ENCODE peak calls at places on chromosome 2, in six cellular contexts. B is tibial nerve; E is astrocyte; D is lung; Z is right lobe of liver; I is CD4-positive, alpha-beta T cell. T is an unnamed sample.

GRCh38 chr2:61770746-61771145 is 83.1 kb downstream of the FAM161A start:
- DNase-seq in Z (no peak), B (no peak), E (peak; percentile 34), I (no peak), D (no peak), T (no peak)

GRCh38 chr2:207694811-207695281 is 16.6 kb upstream of the CCNYL1 start:
- DNase-seq in Z (no peak), B (no peak), D (no peak), I (no peak), E (peak; percentile 32), T (no peak)

GRCh38 chr2:168652997-168653906 is 149.2 kb upstream of the NOSTRIN start:
- DNase-seq in E (no peak), B (no peak), I (no peak), Z (no peak), D (no peak), T (no peak)

GRCh38 chr2:204860249-204860648 is 315.0 kb downstream of the PARD3B start:
- DNase-seq in B (no peak), E (no peak), Z (peak; percentile 55), I (no peak), D (no peak), T (no peak)

GRCh38 chr2:229202646-229203045 is 68.4 kb downstream of the PID1 start:
- DNase-seq in B (no peak), E (no peak), Z (no peak), D (no peak), I (no peak), T (no peak)

GRCh38 chr2:96143848-96144480 is 1.3 kb downstream of the DUSP2 start:
- DNase-seq in I (peak; percentile 48), E (no peak), D (no peak), Z (peak; percentile 51), B (no peak), T (no peak)

GRCh38 chr2:174337337-174338154 is 2.8 kb downstream of the SP9 start:
- DNase-seq in E (peak; percentile 52), D (no peak), B (no peak), Z (no peak), I (peak; percentile 29), T (no peak)

GRCh38 chr2:207224814-207225482 is 59.2 kb upstream of the KLF7 start:
- DNase-seq in Z (no peak), E (no peak), D (no peak), I (no peak), B (no peak), T (no peak)

GRCh38 chr2:232481322-232482140 is 6.1 kb downstream of the ECEL1 start:
- DNase-seq in I (no peak), Z (no peak), B (no peak), D (no peak), E (no peak), T (no peak)

GRCh38 chr2:207223051-207223450 is 57.3 kb upstream of the KLF7 start:
- DNase-seq in D (no peak), B (no peak), I (no peak), Z (no peak), E (peak; percentile 79), T (peak; percentile 60)

GRCh38 chr2:146989726-146990125 is 855.1 kb upstream of the ACVR2A start:
- DNase-seq in E (no peak), I (no peak), Z (no peak), D (no peak), B (no peak), T (no peak)

GRCh38 chr2:146602383-146602782 is 1242.4 kb upstream of the ACVR2A start:
- DNase-seq in D (no peak), E (peak; percentile 44), B (no peak), Z (no peak), I (no peak), T (no peak)

GRCh38 chr2:150476213-150476740 is 11.2 kb downstream of the RND3 start:
- DNase-seq in Z (no peak), B (no peak), D (no peak), I (no peak), E (no peak), T (no peak)

GRCh38 chr2:127606594-127607398 is 39.2 kb upstream of the GPR17 start:
- DNase-seq in E (no peak), B (no peak), D (no peak), I (no peak), Z (no peak), T (no peak)

GRCh38 chr2:30266051-30266621 is 34.8 kb downstream of the LBH start:
- DNase-seq in Z (no peak), D (peak; percentile 45), I (peak; percentile 53), B (no peak), E (no peak), T (no peak)

GRCh38 chr2:104853926-104854506 is at the start of gene POU3F3:
- DNase-seq in I (no peak), Z (peak; percentile 57), D (peak; percentile 66), B (no peak), E (peak; percentile 94), T (peak; percentile 87)

GRCh38 chr2:231379266-231380215 is 16.0 kb upstream of the B3GNT7 start:
- DNase-seq in E (no peak), I (no peak), D (no peak), Z (no peak), B (no peak), T (no peak)

GRCh38 chr2:155418753-155419152 is 720.3 kb downstream of the KCNJ3 start:
- DNase-seq in D (no peak), I (no peak), E (no peak), B (no peak), Z (no peak), T (no peak)
- H3K27me3 ChIP-seq in D (no peaks in the 10 kb centered on the region), I (no peaks in the 10 kb centered on the region), E (no peaks in the 10 kb centered on the region), B (no peaks in the 10 kb centered on the region), Z (no peaks in the 10 kb centered on the region), T (no peaks in the 10 kb centered on the region)

GRCh38 chr2:19648583-19648982 is 253.2 kb downstream of the TTC32 start:
- DNase-seq in B (peak; percentile 70), I (no peak), Z (no peak), E (peak; percentile 76), D (no peak), T (no peak)

GRCh38 chr2:19642501-19642900 is 259.3 kb downstream of the TTC32 start:
- DNase-seq in B (no peak), I (no peak), E (no peak), Z (no peak), D (no peak), T (no peak)

GRCh38 chr2:19643117-19643518 is 258.7 kb downstream of the TTC32 start:
- DNase-seq in I (no peak), D (no peak), B (no peak), Z (no peak), E (no peak), T (no peak)

GRCh38 chr2:19646987-19647386 is 254.8 kb downstream of the TTC32 start:
- DNase-seq in D (no peak), E (no peak), Z (no peak), B (no peak), I (no peak), T (no peak)

GRCh38 chr2:19644763-19645162 is 257.0 kb downstream of the TTC32 start:
- DNase-seq in I (no peak), Z (no peak), B (no peak), E (no peak), D (no peak), T (no peak)
- H3K27me3 ChIP-seq in I (no peaks in the 10 kb centered on the region), Z (no peaks in the 10 kb centered on the region), B (no peaks in the 10 kb centered on the region), E (peaks cover 4% of the 10 kb centered on the region), D (no peaks in the 10 kb centered on the region), T (no peaks in the 10 kb centered on the region)

GRCh38 chr2:2649109-2650072 is 318.3 kb upstream of the MYT1L start:
- DNase-seq in E (no peak), B (no peak), I (no peak), Z (no peak), D (no peak), T (no peak)

GRCh38 chr2:2646312-2647051 is 315.4 kb upstream of the MYT1L start:
- DNase-seq in D (no peak), I (peak; percentile 14), E (no peak), Z (no peak), B (no peak), T (peak; percentile 44)

GRCh38 chr2:2645162-2645855 is 314.2 kb upstream of the MYT1L start:
- DNase-seq in B (no peak), Z (no peak), E (no peak), I (no peak), D (no peak), T (no peak)

GRCh38 chr2:2648094-2648493 is 317.0 kb upstream of the MYT1L start:
- DNase-seq in I (no peak), D (no peak), B (no peak), E (no peak), Z (no peak), T (no peak)

GRCh38 chr2:2647156-2647555 is 316.1 kb upstream of the MYT1L start:
- DNase-seq in Z (no peak), I (no peak), D (no peak), E (peak; percentile 16), B (no peak), T (peak; percentile 79)
- H3K27me3 ChIP-seq in Z (no peaks in the 10 kb centered on the region), I (no peaks in the 10 kb centered on the region), D (no peaks in the 10 kb centered on the region), E (no peaks in the 10 kb centered on the region), B (no peaks in the 10 kb centered on the region), T (no peaks in the 10 kb centered on the region)

GRCh38 chr2:112153501-112153900 is 15.3 kb downstream of the FBLN7 start:
- DNase-seq in I (no peak), D (no peak), B (no peak), Z (no peak), E (no peak), T (no peak)

GRCh38 chr2:112153179-112153490 is 14.9 kb downstream of the FBLN7 start:
- DNase-seq in Z (no peak), B (no peak), E (peak; percentile 22), D (no peak), I (no peak), T (no peak)

GRCh38 chr2:112151275-112151674 is 13.1 kb downstream of the FBLN7 start:
- DNase-seq in Z (no peak), B (no peak), D (no peak), E (no peak), I (no peak), T (no peak)

GRCh38 chr2:112151701-112152440 is 13.7 kb downstream of the FBLN7 start:
- DNase-seq in Z (no peak), E (no peak), I (no peak), B (no peak), D (no peak), T (no peak)

DNA sequence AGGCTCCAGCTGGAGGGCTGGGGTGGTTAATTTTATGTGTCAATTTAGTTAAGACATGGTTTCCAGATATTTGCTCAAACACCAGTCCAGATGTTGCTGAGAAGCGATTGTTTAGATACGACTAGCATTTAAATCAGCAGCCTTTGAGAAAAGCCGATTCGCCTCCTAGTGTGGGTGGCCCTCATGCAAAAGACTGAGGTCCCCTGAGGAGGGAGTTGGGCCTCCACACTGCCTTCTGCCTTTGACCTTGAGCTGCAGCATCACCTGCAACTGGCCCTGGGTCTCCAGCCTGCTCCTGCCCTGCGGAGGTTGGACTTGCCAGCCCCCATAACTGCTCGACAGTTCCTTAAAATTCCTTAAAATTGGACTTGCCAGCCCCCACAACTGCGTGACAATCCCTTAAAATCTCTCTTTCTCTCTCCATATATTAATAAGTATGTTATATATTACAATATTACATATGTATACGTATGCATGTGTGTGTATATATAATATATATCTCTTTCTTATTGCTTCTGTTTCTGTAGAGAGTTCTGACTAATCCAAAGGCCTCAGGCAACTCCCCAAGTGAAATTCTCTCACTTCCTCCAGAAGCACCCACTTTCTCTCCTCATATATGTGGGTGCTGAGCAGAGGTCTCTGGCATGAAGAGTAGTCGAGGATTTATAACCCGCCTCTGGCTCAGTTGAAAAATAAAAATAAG is 14.4 kb downstream of the FBLN7 start:
- DNase-seq in E (no peak), D (no peak), Z (no peak), I (no peak), B (no peak), T (no peak)
- H3K27me3 ChIP-seq in E (no peaks in the 10 kb centered on the region), D (no peaks in the 10 kb centered on the region), Z (no peaks in the 10 kb centered on the region), I (no peaks in the 10 kb centered on the region), B (no peaks in the 10 kb centered on the region), T (no peaks in the 10 kb centered on the region)